ENCODE peak calls at places on chromosomes 16 and 17, in nine cellular contexts. W is heart left ventricle; L is small intestine; K is fibroblast of villous mesenchyme; T is ovary; J is astrocyte of the cerebellum; C is HepG2; N is CD8-positive, alpha-beta T cell; H is fibroblast of lung. Q is an unnamed sample.

GRCh38 chr16:84427553-84427952 is 59.2 kb downstream of the ATP2C2 start:
- DNase-seq in W (no peak), L (no peak), K (peak; percentile 3), T (no peak), J (no peak), C (no peak), N (no peak), H (no peak), Q (no peak)

GRCh38 chr17:9124554-9124935 is 103.2 kb downstream of the NTN1 start:
- DNase-seq in W (no peak), L (no peak), K (no peak), T (no peak), J (no peak), C (no peak), N (no peak), H (no peak), Q (no peak)

GRCh38 chr17:64202683-64203430 is 60.2 kb downstream of the TEX2 start:
- DNase-seq in W (no peak), L (peak; percentile 17), K (peak; percentile 53), T (no peak), J (peak; percentile 48), C (peak; percentile 55), N (no peak), H (peak; percentile 91), Q (no peak)

GRCh38 chr17:80441133-80441578 is 26.2 kb downstream of the ENDOV start:
- DNase-seq in W (no peak), L (no peak), K (peak; percentile 48), T (peak; percentile 52), J (no peak), C (peak; percentile 35), N (peak; percentile 67), H (peak; percentile 28), Q (peak; percentile 80)

GRCh38 chr17:38761612-38762011 is 9.1 kb downstream of the PSMB3 start:
- DNase-seq in W (no peak), L (no peak), K (peak; percentile 33), T (no peak), J (no peak), C (peak; percentile 54), N (no peak), H (no peak), Q (peak; percentile 37)

GRCh38 chr16:17072104-17072503 is 398.7 kb downstream of the XYLT1 start:
- DNase-seq in W (no peak), L (no peak), K (no peak), T (no peak), J (no peak), C (no peak), N (no peak), H (peak; percentile 50), Q (no peak)

GRCh38 chr17:75831032-75831567 is 13.1 kb downstream of the UNC13D start:
- DNase-seq in W (no peak), L (peak; percentile 29), K (no peak), T (no peak), J (no peak), C (no peak), N (no peak), H (no peak), Q (no peak)

GRCh38 chr16:75198135-75198600 is 8.8 kb downstream of the CTRB2 start:
- DNase-seq in W (no peak), L (no peak), K (peak; percentile 87), T (no peak), J (no peak), C (no peak), N (no peak), H (no peak), Q (peak; percentile 64)

GRCh38 chr17:83101805-83102480 is 22.5 kb downstream of the METRNL start:
- DNase-seq in W (no peak), L (peak; percentile 87), K (peak; percentile 75), T (no peak), J (no peak), C (no peak), N (no peak), H (no peak), Q (peak; percentile 85)

GRCh38 chr17:32445497-32445896 is 1.2 kb downstream of the PSMD11 start:
- DNase-seq in W (no peak), L (no peak), K (no peak), T (no peak), J (no peak), C (no peak), N (no peak), H (no peak), Q (no peak)

GRCh38 chr16:22008215-22009142 is 568 bp downstream of the MOSMO start:
- DNase-seq in W (no peak), L (no peak), K (no peak), T (peak; percentile 35), J (no peak), C (no peak), N (peak; percentile 30), H (peak; percentile 20), Q (peak; percentile 13)

GRCh38 chr17:55576237-55576998 is 65.2 kb upstream of the SMIM36 start:
- DNase-seq in W (no peak), L (no peak), K (peak; percentile 73), T (peak; percentile 42), J (peak; percentile 9), C (peak; percentile 28), N (no peak), H (peak; percentile 87), Q (peak; percentile 18)

GRCh38 chr17:2337152-2337810 is at the start of gene SGSM2:
- DNase-seq in W (peak; percentile 85), L (peak; percentile 23), K (peak; percentile 55), T (peak; percentile 64), J (no peak), C (peak; percentile 42), N (peak; percentile 77), H (peak; percentile 50), Q (peak; percentile 77)

GRCh38 chr16:48907906-48908634 is 298.1 kb upstream of the N4BP1 start:
- DNase-seq in W (no peak), L (no peak), K (no peak), T (no peak), J (no peak), C (no peak), N (no peak), H (no peak), Q (no peak)

GRCh38 chr16:73020409-73020884 is 27.5 kb downstream of the ZFHX3 start:
- DNase-seq in W (peak; percentile 90), L (peak; percentile 80), K (peak; percentile 79), T (no peak), J (peak; percentile 90), C (peak; percentile 92), N (no peak), H (peak; percentile 96), Q (peak; percentile 54)

GRCh38 chr17:82212331-82213250 is at the start of gene CCDC57:
- DNase-seq in W (peak; percentile 86), L (peak; percentile 74), K (peak; percentile 78), T (peak; percentile 78), J (peak; percentile 37), C (peak; percentile 61), N (peak; percentile 66), H (peak; percentile 72), Q (peak; percentile 92)

DNA sequence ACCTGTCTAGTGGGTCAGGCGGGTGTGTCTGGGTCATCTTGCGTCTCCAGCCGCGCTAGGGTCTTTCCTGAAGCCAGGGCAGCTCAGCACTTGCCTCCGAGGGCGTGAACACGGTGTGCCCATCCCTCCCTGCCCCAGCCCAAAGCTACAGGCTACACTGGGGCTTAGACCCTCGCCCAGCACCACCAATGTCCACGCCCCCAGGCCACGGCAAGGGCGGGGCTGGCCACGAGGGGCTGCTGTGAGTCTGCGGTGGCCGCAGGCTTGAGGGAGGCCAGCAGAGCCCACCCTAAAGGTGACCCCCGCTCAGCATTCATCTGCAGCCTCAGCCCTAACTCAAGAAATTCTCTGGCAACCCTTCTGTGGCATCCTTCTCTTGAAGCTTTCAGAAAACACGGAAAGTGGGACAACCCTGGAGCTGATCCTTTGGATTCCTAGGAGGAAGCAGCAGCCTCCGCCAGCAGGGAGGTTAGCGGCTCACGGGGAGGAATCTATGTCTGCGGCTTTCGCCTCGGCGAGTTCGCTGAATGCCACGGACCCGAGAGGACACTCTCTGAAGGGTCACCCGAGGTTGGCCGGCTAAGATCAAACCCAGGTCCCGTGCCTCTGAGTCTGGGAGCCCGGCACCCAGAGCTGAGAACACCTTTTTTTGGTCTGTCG is 41.7 kb downstream of the TIMM22 start:
- DNase-seq in W (no peak), L (no peak), K (no peak), T (no peak), J (no peak), C (no peak), N (no peak), H (no peak), Q (no peak)
- H3K4me3 ChIP-seq in W (peak overlapping the region; percentile 25), L (no peak overlapping the region), K (no peak overlapping the region), T (no peak overlapping the region), J (no peak overlapping the region), C (no peak overlapping the region), N (no peak overlapping the region), H (no peak overlapping the region), Q (no peak overlapping the region)

GRCh38 chr16:8673611-8674412 is 605 bp upstream of the ABAT start:
- DNase-seq in W (no peak), L (no peak), K (no peak), T (no peak), J (no peak), C (no peak), N (no peak), H (no peak), Q (no peak)
- H3K4me3 ChIP-seq in W (peak overlapping the region; percentile 61), L (peak overlapping the region; percentile 90), K (peak overlapping the region; percentile 57), T (peak overlapping the region; percentile 63), J (peak overlapping the region; percentile 65), C (peak overlapping the region; percentile 81), N (peak overlapping the region; percentile 58), H (peak overlapping the region; percentile 44), Q (peak overlapping the region; percentile 48)

DNA sequence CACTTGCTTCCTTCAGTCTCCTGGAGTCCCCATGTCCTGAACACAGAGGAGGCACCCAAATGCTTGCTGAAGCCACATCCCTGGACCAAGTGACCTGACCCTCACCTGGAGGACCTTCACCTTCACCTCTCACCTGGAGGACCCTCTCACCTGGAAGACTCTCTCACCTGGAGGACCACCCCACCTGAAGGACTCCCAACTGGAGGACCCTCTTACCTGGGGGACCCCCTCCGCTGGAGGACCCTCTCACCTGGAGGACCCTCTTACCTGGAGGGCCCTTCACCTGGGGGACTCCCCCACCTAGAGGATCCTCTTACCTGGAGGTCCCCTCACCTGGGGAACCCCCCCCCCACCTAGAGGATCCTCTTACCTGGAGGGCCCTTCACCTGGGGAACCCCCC is 573 bp upstream of the CDK10 start:
- DNase-seq in W (no peak), L (no peak), K (no peak), T (no peak), J (no peak), C (no peak), N (no peak), H (no peak), Q (no peak)
- H3K4me3 ChIP-seq in W (peak overlapping the region; percentile 75), L (peak overlapping the region; percentile 80), K (no peak overlapping the region), T (no peak overlapping the region), J (peak overlapping the region; percentile 80), C (no peak overlapping the region), N (no peak overlapping the region), H (no peak overlapping the region), Q (no peak overlapping the region)

DNA sequence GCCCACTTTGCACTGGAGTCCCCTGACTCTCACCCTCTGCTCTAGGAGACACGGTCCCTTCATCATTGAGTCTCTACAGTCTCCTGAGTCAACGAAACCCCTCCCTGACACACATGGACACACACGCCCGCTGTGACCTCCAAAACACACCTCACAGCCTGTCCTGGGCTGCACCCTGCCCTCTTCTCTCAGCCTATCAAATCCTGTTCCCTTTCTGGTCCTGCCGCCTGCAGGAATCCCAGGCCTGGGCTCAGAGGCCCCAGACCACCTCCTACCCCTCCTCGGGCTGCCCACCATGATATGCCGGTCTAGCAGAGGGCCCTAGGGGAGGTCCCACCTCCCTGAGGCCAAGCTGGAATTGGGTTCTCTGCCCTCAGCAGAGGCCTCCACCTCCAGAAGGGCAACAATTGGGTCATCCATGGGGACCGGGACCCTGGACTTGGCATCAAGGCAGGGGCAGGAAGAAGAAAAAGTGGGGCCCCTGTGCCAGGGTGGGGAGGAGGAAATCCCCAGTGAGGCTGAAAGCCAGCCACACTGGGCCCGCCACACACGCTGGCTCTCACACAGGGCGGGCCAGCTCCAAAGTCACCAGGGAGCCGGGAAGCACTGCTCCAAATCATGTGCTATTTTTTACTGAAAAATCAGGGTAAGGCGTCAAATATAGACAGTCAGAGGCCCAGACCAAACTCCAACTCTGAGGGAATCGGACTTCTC is 3.4 kb downstream of the PPP1R9B start:
- DNase-seq in W (no peak), L (no peak), K (no peak), T (no peak), J (no peak), C (no peak), N (no peak), H (no peak), Q (no peak)
- H3K4me3 ChIP-seq in W (peak overlapping the region; percentile 76), L (peak overlapping the region; percentile 85), K (peak overlapping the region; percentile 85), T (peak overlapping the region; percentile 82), J (peak overlapping the region; percentile 78), C (peak overlapping the region; percentile 86), N (peak overlapping the region; percentile 90), H (peak overlapping the region; percentile 78), Q (no peak overlapping the region)

Q was measured in hepatocyte.